ENCODE peak calls at places on chromosomes 11 and 22, in eight cellular contexts. J is heart left ventricle, T is tibial nerve, Q is testis, E is dorsolateral prefrontal cortex, R is heart right ventricle, D is AG04450, G is A549. O is an unnamed sample.

GRCh38 chr11:121024989-121025388 is 1.1 kb downstream of the TBCEL start:
- DNase-seq in J (no peak), T (no peak), Q (no peak), E (no peak), R (peak; percentile 40), D (no peak), G (peak; percentile 1), O (no peak)

GRCh38 chr11:7485136-7485853 is at the start of gene OLFML1:
- DNase-seq in J (no peak), T (peak; percentile 17), Q (peak; percentile 23), E (no peak), R (peak; percentile 42), D (no peak), G (no peak), O (no peak)

GRCh38 chr11:132126973-132127900 is 756.8 kb downstream of the NTM start:
- DNase-seq in J (no peak), T (peak; percentile 61), Q (peak; percentile 71), E (peak; percentile 87), R (peak; percentile 73), D (peak; percentile 84), G (no peak), O (no peak)

GRCh38 chr11:60971520-60971919 is at the start of gene CD6:
- DNase-seq in J (no peak), T (no peak), Q (no peak), E (no peak), R (no peak), D (no peak), G (no peak), O (peak; percentile 58)

GRCh38 chr11:121472310-121472709 is 19.5 kb upstream of the SORL1-AS1 start:
- DNase-seq in J (no peak), T (no peak), Q (no peak), E (no peak), R (no peak), D (no peak), G (no peak), O (no peak)

GRCh38 chr11:76802151-76802550 is 19.0 kb downstream of the TSKU start:
- DNase-seq in J (no peak), T (no peak), Q (no peak), E (no peak), R (no peak), D (no peak), G (no peak), O (no peak)

GRCh38 chr11:68954970-68955958 is 25.5 kb downstream of the MRGPRD start:
- DNase-seq in J (peak; percentile 65), T (no peak), Q (peak; percentile 54), E (no peak), R (peak; percentile 47), D (no peak), G (no peak), O (no peak)

GRCh38 chr11:121244861-121245260 is 47.7 kb upstream of the SC5D start:
- DNase-seq in J (no peak), T (no peak), Q (no peak), E (no peak), R (no peak), D (no peak), G (no peak), O (no peak)

GRCh38 chr11:2534131-2534956 is 89.5 kb downstream of the KCNQ1 start:
- DNase-seq in J (peak; percentile 65), T (no peak), Q (no peak), E (no peak), R (no peak), D (no peak), G (no peak), O (no peak)

DNA sequence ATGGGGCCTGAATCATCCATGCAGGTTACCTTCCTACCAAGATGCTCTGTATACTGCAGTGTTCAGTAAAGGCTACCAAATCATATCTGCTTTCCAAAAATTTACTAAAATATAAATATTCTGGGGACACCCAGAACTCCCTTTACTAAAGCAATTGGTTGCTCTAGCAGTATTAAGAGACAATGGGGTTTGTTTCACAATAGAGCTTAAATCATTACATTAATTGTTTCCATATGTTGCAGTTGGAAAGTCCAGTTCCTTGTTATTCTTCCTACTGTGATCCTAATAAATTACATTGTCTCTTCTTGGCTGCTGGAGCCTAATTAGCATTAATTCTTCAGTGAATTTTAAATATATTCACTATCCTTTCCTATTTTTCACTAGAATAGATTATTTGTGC is 316.0 kb upstream of the MTNR1B start:
- DNase-seq in J (no peak), T (no peak), Q (no peak), E (no peak), R (no peak), D (no peak), G (no peak), O (no peak)
- H3K27ac ChIP-seq in J (no peak overlapping the region), T (no peak overlapping the region), Q (no peak overlapping the region), E (no peak overlapping the region), R (no peak overlapping the region), D (no peak overlapping the region), G (no peak overlapping the region), O (no peak overlapping the region)

GRCh38 chr11:84390441-84391078 is 1104.4 kb upstream of the CCDC90B start:
- DNase-seq in J (no peak), T (no peak), Q (no peak), E (no peak), R (no peak), D (no peak), G (no peak), O (no peak)
- TF ChIP-seq CTCF in J (no peak), T (no peak), Q (no peak), E (no peak), R (no peak), D (no peak), G (no peak), O (no peak)

GRCh38 chr11:111788464-111788863 is 22.3 kb upstream of the PPP2R1B start:
- DNase-seq in J (no peak), T (no peak), Q (no peak), E (no peak), R (no peak), D (no peak), G (no peak), O (no peak)
- H3K4me3 ChIP-seq in J (no peak overlapping the region), T (no peak overlapping the region), Q (no peak overlapping the region), E (no peak overlapping the region), R (no peak overlapping the region), D (no peak overlapping the region), G (no peak overlapping the region), O (no peak overlapping the region)

GRCh38 chr22:20532256-20532993 is 25.0 kb downstream of the MED15 start:
- DNase-seq in J (peak; percentile 31), T (no peak), Q (no peak), E (no peak), R (no peak), D (no peak), G (no peak), O (no peak)
- H3K27ac ChIP-seq in J (peak overlapping the region; percentile 82), T (peak overlapping the region; percentile 44), Q (peak overlapping the region; percentile 31), E (peak overlapping the region; percentile 89), R (peak overlapping the region; percentile 47), D (peak overlapping the region; percentile 95), G (peak overlapping the region; percentile 92), O (no peak overlapping the region)

GRCh38 chr11:64241175-64241429 is 207 bp downstream of the FKBP2 start:
- DNase-seq in J (no peak), T (no peak), Q (no peak), E (no peak), R (no peak), D (no peak), G (no peak), O (no peak)

GRCh38 chr11:64242920-64243854 is 2.3 kb downstream of the FKBP2 start:
- DNase-seq in J (no peak), T (no peak), Q (no peak), E (no peak), R (no peak), D (no peak), G (no peak), O (no peak)

GRCh38 chr11:64239662-64240466 is 1.0 kb upstream of the FKBP2 start:
- DNase-seq in J (no peak), T (no peak), Q (no peak), E (no peak), R (no peak), D (no peak), G (no peak), O (no peak)

GRCh38 chr11:64240467-64241174 is at the start of gene FKBP2:
- DNase-seq in J (peak; percentile 99), T (peak; percentile 96), Q (peak; percentile 97), E (peak; percentile 97), R (peak; percentile 96), D (peak; percentile 90), G (peak; percentile 94), O (peak; percentile 96)

DNA sequence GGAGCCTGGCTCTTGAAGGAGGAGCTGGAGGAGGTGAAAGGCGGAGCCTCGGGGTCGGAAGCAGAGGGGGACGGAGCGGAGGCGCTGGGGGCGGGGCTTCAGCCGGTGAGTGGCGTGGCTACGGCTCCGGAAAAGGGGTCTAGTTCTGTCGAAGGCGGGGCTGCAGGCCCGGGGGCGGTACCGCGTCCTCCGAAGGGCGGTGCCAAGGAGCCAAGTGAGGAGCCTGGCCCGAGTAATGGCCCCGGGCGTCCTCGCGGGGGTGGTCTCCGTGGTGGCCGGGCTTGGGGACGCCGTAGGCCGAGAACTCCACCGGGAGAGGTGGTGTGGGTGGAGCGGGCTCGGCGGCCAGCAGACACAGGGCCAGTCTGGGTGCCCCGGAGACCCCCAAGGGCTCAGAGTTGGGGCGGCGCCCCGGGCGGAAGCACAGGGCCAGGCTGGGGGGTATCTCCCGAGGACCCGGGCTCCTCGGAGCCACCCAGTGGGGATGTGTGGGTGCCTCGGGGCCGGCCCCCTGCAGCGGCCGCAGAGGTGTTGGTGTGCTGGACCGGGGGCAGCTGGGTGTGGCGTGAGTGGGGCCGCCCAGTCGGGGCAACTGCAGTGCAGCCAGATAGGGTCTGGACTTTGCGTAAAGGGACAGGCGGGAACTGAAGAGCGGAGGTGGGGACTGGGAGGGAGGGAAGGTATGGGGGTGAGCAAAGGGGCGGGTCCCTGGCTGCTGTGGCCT is 697 bp downstream of the FKBP2 start:
- DNase-seq in J (peak; percentile 100), T (peak; percentile 99), Q (peak; percentile 99), E (peak; percentile 99), R (peak; percentile 100), D (peak; percentile 99), G (peak; percentile 77), O (peak; percentile 99)
- TF ChIP-seq CTCF in J (no peak), T (no peak), Q (no peak), E (no peak), R (peak; percentile 20), D (no peak), G (no peak), O (no peak)

GRCh38 chr11:35173011-35173511 is 34.1 kb downstream of the CD44 start:
- DNase-seq in J (no peak), T (no peak), Q (no peak), E (no peak), R (no peak), D (no peak), G (no peak), O (no peak)
- H3K4me3 ChIP-seq in J (no peak overlapping the region), T (no peak overlapping the region), Q (no peak overlapping the region), E (no peak overlapping the region), R (no peak overlapping the region), D (no peak overlapping the region), G (no peak overlapping the region), O (peak overlapping the region; percentile 10)

DNA sequence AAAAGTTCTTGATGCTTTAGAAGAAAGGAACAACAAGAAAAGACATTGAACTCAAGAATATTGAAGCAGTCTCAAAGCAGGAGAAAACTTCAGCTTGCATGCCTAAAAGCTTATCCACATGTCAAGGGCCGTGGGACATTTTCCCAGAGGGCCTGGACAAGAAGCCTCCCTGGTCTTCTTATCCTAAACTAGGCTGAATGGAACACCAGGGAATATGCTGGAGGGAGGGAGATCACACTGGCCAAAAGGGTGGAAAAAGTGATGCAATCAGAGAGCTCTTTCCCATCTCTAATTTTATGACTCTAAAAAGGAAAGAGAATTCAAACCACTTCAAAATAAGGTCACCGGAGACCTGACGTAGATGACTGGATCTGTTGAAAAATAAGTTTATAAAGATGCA is 107.2 kb downstream of the MPPED2 start:
- DNase-seq in J (peak; percentile 62), T (no peak), Q (peak; percentile 22), E (no peak), R (peak; percentile 82), D (no peak), G (no peak), O (no peak)
- H3K27ac ChIP-seq in J (peak overlapping the region; percentile 69), T (no peak overlapping the region), Q (peak overlapping the region; percentile 25), E (no peak overlapping the region), R (peak overlapping the region; percentile 59), D (no peak overlapping the region), G (no peak overlapping the region), O (no peak overlapping the region)

O was measured in CD8-positive, alpha-beta T cell.